ENCODE peak calls at places on chromosomes 1 and 21, in four cellular contexts. Z is stimulated activated effector memory CD8-positive, alpha-beta T cell treated with anti-CD3 and anti-CD28 coated beads, Interleukin-12 subunit alpha, Interleukin-12 subunit beta, amount 100 ng/mL, for 72 hours; Q is stimulated activated CD4-positive, alpha-beta T cell treated with anti-CD3 and anti-CD28 coated beads, Interleukin-4, amount 100 ng/mL, for 4 hours; W is adipocyte. D is an unnamed sample.

GRCh38 chr1:6300342-6301141 is 39.6 kb upstream of the GPR153 start:
- DNase-seq in Z (no peak), Q (no peak), W (no peak), D (no peak)

GRCh38 chr21:39175154-39175553 is 8.1 kb downstream of the PSMG1 start:
- DNase-seq in Z (no peak), Q (no peak), W (peak), D (no peak)

GRCh38 chr1:69911301-69911801 is 294.0 kb downstream of the LRRC40 start:
- DNase-seq in Z (no peak), Q (no peak), W (peak), D (peak)

GRCh38 chr1:85313888-85314696 is 37.7 kb upstream of the BCL10 start:
- DNase-seq in Z (no peak), Q (no peak), W (peak), D (peak)

GRCh38 chr1:168266644-168267186 is 14.0 kb upstream of the TBX19 start:
- DNase-seq in Z (no peak), Q (no peak), W (no peak), D (no peak)

GRCh38 chr1:228393268-228393699 is 13.4 kb downstream of the TRIM11 start:
- DNase-seq in Z (no peak), Q (no peak), W (peak), D (peak)

GRCh38 chr21:44974676-44975075 is 34.8 kb downstream of the SLX9 start:
- DNase-seq in Z (no peak), Q (no peak), W (no peak), D (no peak)

GRCh38 chr1:159756397-159756796 is 24.4 kb upstream of the DUSP23 start:
- DNase-seq in Z (no peak), Q (no peak), W (peak), D (peak)

GRCh38 chr1:59697138-59697811 is 117.5 kb upstream of the HOOK1 start:
- DNase-seq in Z (no peak), Q (no peak), W (peak), D (no peak)

GRCh38 chr1:232335261-232335660 is 294.7 kb downstream of the SIPA1L2 start:
- DNase-seq in Z (no peak), Q (no peak), W (no peak), D (no peak)

GRCh38 chr1:230537456-230537855 is 104.8 kb upstream of the COG2 start:
- DNase-seq in Z (no peak), Q (no peak), W (no peak), D (no peak)

GRCh38 chr1:59510249-59510648 is 213.4 kb downstream of the FGGY start:
- DNase-seq in Z (no peak), Q (no peak), W (no peak), D (no peak)

GRCh38 chr1:112815376-112815775 is 100.2 kb upstream of the PPM1J start:
- DNase-seq in Z (no peak), Q (no peak), W (no peak), D (no peak)

GRCh38 chr1:145729196-145729595 is 9.9 kb downstream of the CD160 start:
- DNase-seq in Z (no peak), Q (no peak), W (no peak), D (no peak)

GRCh38 chr21:31490471-31490870 is 146.4 kb upstream of the TIAM1 start:
- DNase-seq in Z (no peak), Q (no peak), W (no peak), D (no peak)

GRCh38 chr1:107559881-107560280 is 405.1 kb downstream of the VAV3 start:
- DNase-seq in Z (no peak), Q (no peak), W (no peak), D (no peak)

GRCh38 chr1:168676029-168676812 is 52.8 kb downstream of the DPT start:
- DNase-seq in Z (no peak), Q (no peak), W (no peak), D (no peak)